ENCODE peak calls at places on chromosomes 2 and 18, in six cellular contexts. One of them, this sample, is unnamed.

GRCh38 chr2:39524061-39524460 is 87.0 kb upstream of the MAP4K3 start:
- DNase-seq in posterior cingulate gyrus: no peak
- DNase-seq in HCEC 1CT: peak; percentile 21
- DNase-seq in EH: peak; percentile 60
- DNase-seq in stimulated activated CD8-positive, alpha-beta memory T cell treated with anti-CD3 and anti-CD28 coated beads, Interleukin-4, amount 100 ng/mL, for 4 hours: no peak
- DNase-seq in retina: no peak
- DNase-seq in this sample: no peak

GRCh38 chr2:51795248-51795888 is 763.4 kb upstream of the NRXN1 start:
- DNase-seq in posterior cingulate gyrus: no peak
- DNase-seq in EH: no peak
- DNase-seq in retina: no peak
- DNase-seq in stimulated activated CD8-positive, alpha-beta memory T cell treated with anti-CD3 and anti-CD28 coated beads, Interleukin-4, amount 100 ng/mL, for 4 hours: no peak
- DNase-seq in HCEC 1CT: no peak
- DNase-seq in this sample: no peak

GRCh38 chr2:222690564-222691200 is 19.2 kb downstream of the MOGAT1 start:
- DNase-seq in posterior cingulate gyrus: peak; percentile 86
- DNase-seq in stimulated activated CD8-positive, alpha-beta memory T cell treated with anti-CD3 and anti-CD28 coated beads, Interleukin-4, amount 100 ng/mL, for 4 hours: peak; percentile 39
- DNase-seq in EH: peak; percentile 73
- DNase-seq in retina: peak; percentile 73
- DNase-seq in HCEC 1CT: peak; percentile 68
- DNase-seq in this sample: peak; percentile 54

GRCh38 chr2:42107249-42108042 is 59.6 kb downstream of the PKDCC start:
- DNase-seq in posterior cingulate gyrus: no peak
- DNase-seq in EH: no peak
- DNase-seq in HCEC 1CT: no peak
- DNase-seq in retina: no peak
- DNase-seq in stimulated activated CD8-positive, alpha-beta memory T cell treated with anti-CD3 and anti-CD28 coated beads, Interleukin-4, amount 100 ng/mL, for 4 hours: no peak
- DNase-seq in this sample: no peak

GRCh38 chr2:25375371-25375988 is 33.8 kb upstream of the DNMT3A start:
- DNase-seq in HCEC 1CT: no peak
- DNase-seq in EH: no peak
- DNase-seq in stimulated activated CD8-positive, alpha-beta memory T cell treated with anti-CD3 and anti-CD28 coated beads, Interleukin-4, amount 100 ng/mL, for 4 hours: no peak
- DNase-seq in retina: peak; percentile 41
- DNase-seq in posterior cingulate gyrus: no peak
- DNase-seq in this sample: no peak

GRCh38 chr2:232633413-232634318 is at the start of gene EFHD1:
- DNase-seq in HCEC 1CT: no peak
- DNase-seq in posterior cingulate gyrus: peak; percentile 94
- DNase-seq in EH: peak; percentile 87
- DNase-seq in stimulated activated CD8-positive, alpha-beta memory T cell treated with anti-CD3 and anti-CD28 coated beads, Interleukin-4, amount 100 ng/mL, for 4 hours: peak; percentile 3
- DNase-seq in retina: peak; percentile 88
- DNase-seq in this sample: peak; percentile 88

GRCh38 chr2:23294238-23294637 is 90.7 kb upstream of the KLHL29 start:
- DNase-seq in HCEC 1CT: no peak
- DNase-seq in stimulated activated CD8-positive, alpha-beta memory T cell treated with anti-CD3 and anti-CD28 coated beads, Interleukin-4, amount 100 ng/mL, for 4 hours: no peak
- DNase-seq in EH: no peak
- DNase-seq in posterior cingulate gyrus: no peak
- DNase-seq in retina: no peak
- DNase-seq in this sample: no peak

GRCh38 chr2:190415794-190416729 is 7.9 kb downstream of the MFSD6 start:
- DNase-seq in retina: no peak
- DNase-seq in EH: no peak
- DNase-seq in stimulated activated CD8-positive, alpha-beta memory T cell treated with anti-CD3 and anti-CD28 coated beads, Interleukin-4, amount 100 ng/mL, for 4 hours: no peak
- DNase-seq in HCEC 1CT: no peak
- DNase-seq in posterior cingulate gyrus: no peak
- DNase-seq in this sample: no peak

GRCh38 chr18:54558609-54559585 is 32.1 kb upstream of the DYNAP start:
- DNase-seq in stimulated activated CD8-positive, alpha-beta memory T cell treated with anti-CD3 and anti-CD28 coated beads, Interleukin-4, amount 100 ng/mL, for 4 hours: no peak
- DNase-seq in posterior cingulate gyrus: no peak
- DNase-seq in EH: peak; percentile 21
- DNase-seq in HCEC 1CT: peak; percentile 27
- DNase-seq in retina: no peak
- DNase-seq in this sample: no peak

GRCh38 chr2:161995553-161996016 is 78.4 kb downstream of the DPP4 start:
- DNase-seq in stimulated activated CD8-positive, alpha-beta memory T cell treated with anti-CD3 and anti-CD28 coated beads, Interleukin-4, amount 100 ng/mL, for 4 hours: no peak
- DNase-seq in EH: no peak
- DNase-seq in posterior cingulate gyrus: no peak
- DNase-seq in retina: no peak
- DNase-seq in HCEC 1CT: no peak
- DNase-seq in this sample: no peak

GRCh38 chr2:225165052-225165451 is 122.8 kb upstream of the DOCK10 start:
- DNase-seq in posterior cingulate gyrus: no peak
- DNase-seq in stimulated activated CD8-positive, alpha-beta memory T cell treated with anti-CD3 and anti-CD28 coated beads, Interleukin-4, amount 100 ng/mL, for 4 hours: no peak
- DNase-seq in retina: no peak
- DNase-seq in EH: peak; percentile 82
- DNase-seq in HCEC 1CT: peak; percentile 76
- DNase-seq in this sample: no peak

GRCh38 chr2:118604346-118604745 is 243.1 kb downstream of the EN1 start:
- DNase-seq in posterior cingulate gyrus: no peak
- DNase-seq in HCEC 1CT: no peak
- DNase-seq in EH: no peak
- DNase-seq in retina: no peak
- DNase-seq in stimulated activated CD8-positive, alpha-beta memory T cell treated with anti-CD3 and anti-CD28 coated beads, Interleukin-4, amount 100 ng/mL, for 4 hours: no peak
- DNase-seq in this sample: no peak

GRCh38 chr2:101446869-101447268 is 28.0 kb downstream of the RFX8 start:
- DNase-seq in HCEC 1CT: peak; percentile 92
- DNase-seq in retina: no peak
- DNase-seq in stimulated activated CD8-positive, alpha-beta memory T cell treated with anti-CD3 and anti-CD28 coated beads, Interleukin-4, amount 100 ng/mL, for 4 hours: no peak
- DNase-seq in EH: peak; percentile 83
- DNase-seq in posterior cingulate gyrus: no peak
- DNase-seq in this sample: no peak

GRCh38 chr2:57182941-57183340 is 863.7 kb upstream of the VRK2 start:
- DNase-seq in posterior cingulate gyrus: no peak
- DNase-seq in HCEC 1CT: peak; percentile 33
- DNase-seq in stimulated activated CD8-positive, alpha-beta memory T cell treated with anti-CD3 and anti-CD28 coated beads, Interleukin-4, amount 100 ng/mL, for 4 hours: no peak
- DNase-seq in retina: no peak
- DNase-seq in EH: peak; percentile 35
- DNase-seq in this sample: no peak